ENCODE peak calls at places on chromosomes 1 and 21, in six cellular contexts. One of them, this sample, is unnamed.

GRCh38 chr1:218584418-218585155 is 239.5 kb downstream of the TGFB2 start:
- ATAC-seq in right lobe of liver: no peak
- ATAC-seq in PC-3: peak
- ATAC-seq in CD8-positive, alpha-beta T cell: no peak
- ATAC-seq in sciatic nerve: no peak
- ATAC-seq in activated CD8-positive, alpha-beta memory T cell treated with anti-CD3 and anti-CD28 coated beads, Interleukin-2, amount 10 ng/mL, durations not matched to agents 7 days and 5 days: no peak
- ATAC-seq in this sample: peak

GRCh38 chr1:157431751-157432150 is 120.6 kb downstream of the FCRL5 start:
- ATAC-seq in sciatic nerve: no peak
- ATAC-seq in right lobe of liver: no peak
- ATAC-seq in PC-3: peak
- ATAC-seq in activated CD8-positive, alpha-beta memory T cell treated with anti-CD3 and anti-CD28 coated beads, Interleukin-2, amount 10 ng/mL, durations not matched to agents 7 days and 5 days: no peak
- ATAC-seq in CD8-positive, alpha-beta T cell: no peak
- ATAC-seq in this sample: peak

GRCh38 chr1:40530735-40531380 is 579 bp upstream of the ZNF684 start:
- ATAC-seq in right lobe of liver: no peak
- ATAC-seq in CD8-positive, alpha-beta T cell: no peak
- ATAC-seq in PC-3: no peak
- ATAC-seq in activated CD8-positive, alpha-beta memory T cell treated with anti-CD3 and anti-CD28 coated beads, Interleukin-2, amount 10 ng/mL, durations not matched to agents 7 days and 5 days: no peak
- ATAC-seq in sciatic nerve: peak
- ATAC-seq in this sample: no peak

GRCh38 chr1:227167276-227167829 is 150.9 kb downstream of the CDC42BPA start:
- ATAC-seq in sciatic nerve: no peak
- ATAC-seq in right lobe of liver: no peak
- ATAC-seq in CD8-positive, alpha-beta T cell: no peak
- ATAC-seq in PC-3: no peak
- ATAC-seq in activated CD8-positive, alpha-beta memory T cell treated with anti-CD3 and anti-CD28 coated beads, Interleukin-2, amount 10 ng/mL, durations not matched to agents 7 days and 5 days: no peak
- ATAC-seq in this sample: no peak

GRCh38 chr1:19113362-19114092 is 96.5 kb downstream of the UBR4 start:
- ATAC-seq in right lobe of liver: peak
- ATAC-seq in sciatic nerve: no peak
- ATAC-seq in activated CD8-positive, alpha-beta memory T cell treated with anti-CD3 and anti-CD28 coated beads, Interleukin-2, amount 10 ng/mL, durations not matched to agents 7 days and 5 days: peak
- ATAC-seq in CD8-positive, alpha-beta T cell: peak
- ATAC-seq in PC-3: peak
- ATAC-seq in this sample: peak

GRCh38 chr1:91511386-91511785 is 10.7 kb downstream of the CDC7 start:
- ATAC-seq in right lobe of liver: peak
- ATAC-seq in sciatic nerve: peak
- ATAC-seq in activated CD8-positive, alpha-beta memory T cell treated with anti-CD3 and anti-CD28 coated beads, Interleukin-2, amount 10 ng/mL, durations not matched to agents 7 days and 5 days: no peak
- ATAC-seq in PC-3: peak
- ATAC-seq in CD8-positive, alpha-beta T cell: no peak
- ATAC-seq in this sample: no peak

GRCh38 chr1:156802421-156802820 is 14.2 kb downstream of the SH2D2A start:
- ATAC-seq in CD8-positive, alpha-beta T cell: no peak
- ATAC-seq in activated CD8-positive, alpha-beta memory T cell treated with anti-CD3 and anti-CD28 coated beads, Interleukin-2, amount 10 ng/mL, durations not matched to agents 7 days and 5 days: no peak
- ATAC-seq in sciatic nerve: no peak
- ATAC-seq in PC-3: no peak
- ATAC-seq in right lobe of liver: no peak
- ATAC-seq in this sample: no peak

GRCh38 chr1:41528106-41528505 is 43.6 kb upstream of the EDN2 start:
- ATAC-seq in right lobe of liver: no peak
- ATAC-seq in sciatic nerve: no peak
- ATAC-seq in CD8-positive, alpha-beta T cell: no peak
- ATAC-seq in activated CD8-positive, alpha-beta memory T cell treated with anti-CD3 and anti-CD28 coated beads, Interleukin-2, amount 10 ng/mL, durations not matched to agents 7 days and 5 days: no peak
- ATAC-seq in PC-3: no peak
- ATAC-seq in this sample: no peak

GRCh38 chr1:240319998-240320397 is 228.3 kb downstream of the FMN2 start:
- ATAC-seq in right lobe of liver: no peak
- ATAC-seq in activated CD8-positive, alpha-beta memory T cell treated with anti-CD3 and anti-CD28 coated beads, Interleukin-2, amount 10 ng/mL, durations not matched to agents 7 days and 5 days: no peak
- ATAC-seq in CD8-positive, alpha-beta T cell: no peak
- ATAC-seq in PC-3: no peak
- ATAC-seq in sciatic nerve: no peak
- ATAC-seq in this sample: no peak

GRCh38 chr1:107943694-107944093 is 21.3 kb downstream of the VAV3 start:
- ATAC-seq in CD8-positive, alpha-beta T cell: no peak
- ATAC-seq in PC-3: no peak
- ATAC-seq in activated CD8-positive, alpha-beta memory T cell treated with anti-CD3 and anti-CD28 coated beads, Interleukin-2, amount 10 ng/mL, durations not matched to agents 7 days and 5 days: peak
- ATAC-seq in sciatic nerve: no peak
- ATAC-seq in right lobe of liver: no peak
- ATAC-seq in this sample: no peak

GRCh38 chr1:109824349-109825115 is 60.8 kb upstream of the EPS8L3 start:
- ATAC-seq in sciatic nerve: no peak
- ATAC-seq in PC-3: no peak
- ATAC-seq in CD8-positive, alpha-beta T cell: no peak
- ATAC-seq in right lobe of liver: no peak
- ATAC-seq in activated CD8-positive, alpha-beta memory T cell treated with anti-CD3 and anti-CD28 coated beads, Interleukin-2, amount 10 ng/mL, durations not matched to agents 7 days and 5 days: no peak
- ATAC-seq in this sample: peak

GRCh38 chr1:54571803-54572202 is 23.8 kb downstream of the ACOT11 start:
- ATAC-seq in PC-3: peak
- ATAC-seq in sciatic nerve: peak
- ATAC-seq in right lobe of liver: no peak
- ATAC-seq in activated CD8-positive, alpha-beta memory T cell treated with anti-CD3 and anti-CD28 coated beads, Interleukin-2, amount 10 ng/mL, durations not matched to agents 7 days and 5 days: no peak
- ATAC-seq in CD8-positive, alpha-beta T cell: no peak
- ATAC-seq in this sample: peak

GRCh38 chr1:161069731-161070270 is at the start of gene ARHGAP30:
- ATAC-seq in activated CD8-positive, alpha-beta memory T cell treated with anti-CD3 and anti-CD28 coated beads, Interleukin-2, amount 10 ng/mL, durations not matched to agents 7 days and 5 days: peak
- ATAC-seq in sciatic nerve: peak
- ATAC-seq in CD8-positive, alpha-beta T cell: peak
- ATAC-seq in PC-3: no peak
- ATAC-seq in right lobe of liver: peak
- ATAC-seq in this sample: peak

GRCh38 chr21:45353200-45353599 is 51.8 kb upstream of the COL18A1 start:
- ATAC-seq in sciatic nerve: peak
- ATAC-seq in right lobe of liver: no peak
- ATAC-seq in CD8-positive, alpha-beta T cell: no peak
- ATAC-seq in activated CD8-positive, alpha-beta memory T cell treated with anti-CD3 and anti-CD28 coated beads, Interleukin-2, amount 10 ng/mL, durations not matched to agents 7 days and 5 days: no peak
- ATAC-seq in PC-3: no peak
- ATAC-seq in this sample: no peak

GRCh38 chr1:18512883-18513282 is 32.2 kb downstream of the KLHDC7A start:
- ATAC-seq in right lobe of liver: no peak
- ATAC-seq in PC-3: no peak
- ATAC-seq in CD8-positive, alpha-beta T cell: no peak
- ATAC-seq in sciatic nerve: no peak
- ATAC-seq in activated CD8-positive, alpha-beta memory T cell treated with anti-CD3 and anti-CD28 coated beads, Interleukin-2, amount 10 ng/mL, durations not matched to agents 7 days and 5 days: no peak
- ATAC-seq in this sample: no peak

GRCh38 chr21:43608225-43608624 is 51.1 kb downstream of the HSF2BP start:
- ATAC-seq in right lobe of liver: no peak
- ATAC-seq in CD8-positive, alpha-beta T cell: no peak
- ATAC-seq in PC-3: no peak
- ATAC-seq in sciatic nerve: no peak
- ATAC-seq in activated CD8-positive, alpha-beta memory T cell treated with anti-CD3 and anti-CD28 coated beads, Interleukin-2, amount 10 ng/mL, durations not matched to agents 7 days and 5 days: no peak
- ATAC-seq in this sample: no peak

GRCh38 chr1:235304549-235305451 is 23.2 kb downstream of the ARID4B start:
- ATAC-seq in CD8-positive, alpha-beta T cell: peak
- ATAC-seq in sciatic nerve: peak
- ATAC-seq in activated CD8-positive, alpha-beta memory T cell treated with anti-CD3 and anti-CD28 coated beads, Interleukin-2, amount 10 ng/mL, durations not matched to agents 7 days and 5 days: peak
- ATAC-seq in PC-3: no peak
- ATAC-seq in right lobe of liver: peak
- ATAC-seq in this sample: no peak

GRCh38 chr1:37553598-37553926 is 531 bp downstream of the SNIP1 start:
- ATAC-seq in CD8-positive, alpha-beta T cell: peak
- ATAC-seq in PC-3: no peak
- ATAC-seq in right lobe of liver: no peak
- ATAC-seq in sciatic nerve: no peak
- ATAC-seq in activated CD8-positive, alpha-beta memory T cell treated with anti-CD3 and anti-CD28 coated beads, Interleukin-2, amount 10 ng/mL, durations not matched to agents 7 days and 5 days: no peak
- ATAC-seq in this sample: peak

GRCh38 chr1:56340977-56341376 is 238.4 kb downstream of the PLPP3 start:
- ATAC-seq in CD8-positive, alpha-beta T cell: no peak
- ATAC-seq in right lobe of liver: no peak
- ATAC-seq in PC-3: no peak
- ATAC-seq in activated CD8-positive, alpha-beta memory T cell treated with anti-CD3 and anti-CD28 coated beads, Interleukin-2, amount 10 ng/mL, durations not matched to agents 7 days and 5 days: no peak
- ATAC-seq in sciatic nerve: no peak
- ATAC-seq in this sample: no peak

GRCh38 chr1:189962171-189962570 is 515.5 kb downstream of the BRINP3 start:
- ATAC-seq in PC-3: no peak
- ATAC-seq in activated CD8-positive, alpha-beta memory T cell treated with anti-CD3 and anti-CD28 coated beads, Interleukin-2, amount 10 ng/mL, durations not matched to agents 7 days and 5 days: no peak
- ATAC-seq in sciatic nerve: peak
- ATAC-seq in right lobe of liver: no peak
- ATAC-seq in CD8-positive, alpha-beta T cell: no peak
- ATAC-seq in this sample: no peak

GRCh38 chr1:21880619-21880970 is 56.5 kb downstream of the HSPG2 start:
- ATAC-seq in activated CD8-positive, alpha-beta memory T cell treated with anti-CD3 and anti-CD28 coated beads, Interleukin-2, amount 10 ng/mL, durations not matched to agents 7 days and 5 days: no peak
- ATAC-seq in CD8-positive, alpha-beta T cell: no peak
- ATAC-seq in right lobe of liver: no peak
- ATAC-seq in sciatic nerve: no peak
- ATAC-seq in PC-3: no peak
- ATAC-seq in this sample: no peak

GRCh38 chr1:210597555-210598134 is 268.9 kb downstream of the HHAT start:
- ATAC-seq in sciatic nerve: peak
- ATAC-seq in PC-3: peak
- ATAC-seq in CD8-positive, alpha-beta T cell: no peak
- ATAC-seq in activated CD8-positive, alpha-beta memory T cell treated with anti-CD3 and anti-CD28 coated beads, Interleukin-2, amount 10 ng/mL, durations not matched to agents 7 days and 5 days: no peak
- ATAC-seq in right lobe of liver: no peak
- ATAC-seq in this sample: peak

GRCh38 chr1:32521165-32521564 is 18.1 kb upstream of the ZBTB8A start:
- ATAC-seq in activated CD8-positive, alpha-beta memory T cell treated with anti-CD3 and anti-CD28 coated beads, Interleukin-2, amount 10 ng/mL, durations not matched to agents 7 days and 5 days: no peak
- ATAC-seq in sciatic nerve: no peak
- ATAC-seq in PC-3: no peak
- ATAC-seq in right lobe of liver: no peak
- ATAC-seq in CD8-positive, alpha-beta T cell: no peak
- ATAC-seq in this sample: no peak